ENCODE peak calls at places on chromosomes 16 and 17, in five cellular contexts. F, T, Z, D and S are unnamed samples.

GRCh38 chr16:50533317-50533716 is 14.9 kb upstream of the NKD1 start:
- DNase-seq in F (no peak), T (no peak), Z (no peak), D (no peak), S (no peak)

GRCh38 chr16:2289282-2289681 is 21.4 kb upstream of the RNPS1 start:
- DNase-seq in F (no peak), T (no peak), Z (no peak), D (no peak), S (no peak)

GRCh38 chr16:54957403-54957802 is 26.7 kb downstream of the IRX5 start:
- DNase-seq in F (peak), T (no peak), Z (no peak), D (no peak), S (peak)

GRCh38 chr17:9768381-9768934 is 22.9 kb downstream of the DHRS7C start:
- DNase-seq in F (peak), T (peak), Z (peak), D (peak), S (peak)

GRCh38 chr17:22570144-22570845 is 878.0 kb downstream of the KCNJ18 start:
- DNase-seq in F (no peak), T (no peak), Z (no peak), D (no peak), S (no peak)

GRCh38 chr16:85391769-85392583 is 221.1 kb upstream of the GSE1 start:
- DNase-seq in F (no peak), T (no peak), Z (no peak), D (no peak), S (no peak)

GRCh38 chr17:81814748-81815645 is 11.0 kb downstream of the GCGR start:
- DNase-seq in F (no peak), T (peak), Z (no peak), D (no peak), S (no peak)

GRCh38 chr17:76674600-76674999 is 31.0 kb upstream of the ST6GALNAC1 start:
- DNase-seq in F (no peak), T (no peak), Z (no peak), D (no peak), S (no peak)

GRCh38 chr17:42361781-42362186 is 26.5 kb downstream of the STAT3 start:
- DNase-seq in F (peak), T (no peak), Z (no peak), D (no peak), S (no peak)

GRCh38 chr16:67672739-67673662 is 6.4 kb downstream of the C16orf86 start:
- DNase-seq in F (peak), T (peak), Z (peak), D (peak), S (peak)

GRCh38 chr16:17318200-17318599 is 152.6 kb downstream of the XYLT1 start:
- DNase-seq in F (peak), T (peak), Z (peak), D (peak), S (no peak)

GRCh38 chr17:64020068-64020766 is at the start of gene ICAM2:
- DNase-seq in F (no peak), T (peak), Z (no peak), D (no peak), S (no peak)

GRCh38 chr17:1422907-1423306 is 22.9 kb upstream of the YWHAE start:
- DNase-seq in F (peak), T (peak), Z (peak), D (peak), S (no peak)

GRCh38 chr16:74487634-74488495 is 66.6 kb upstream of the CLEC18B start:
- DNase-seq in F (no peak), T (no peak), Z (no peak), D (no peak), S (no peak)

GRCh38 chr17:1865252-1866037 is 35.6 kb downstream of the RPA1 start:
- DNase-seq in F (peak), T (peak), Z (peak), D (peak), S (peak)

GRCh38 chr17:55069983-55070529 is 101.5 kb downstream of the STXBP4 start:
- DNase-seq in F (no peak), T (no peak), Z (no peak), D (no peak), S (no peak)

GRCh38 chr16:27849621-27850020 is 213.9 kb downstream of the GSG1L start:
- DNase-seq in F (no peak), T (no peak), Z (no peak), D (no peak), S (no peak)

GRCh38 chr17:50765454-50766221 is 1.7 kb downstream of the ANKRD40CL start:
- DNase-seq in F (no peak), T (no peak), Z (no peak), D (no peak), S (no peak)

GRCh38 chr16:75606507-75606906 is 16.6 kb downstream of the ADAT1 start:
- DNase-seq in F (no peak), T (no peak), Z (no peak), D (no peak), S (no peak)

GRCh38 chr16:369866-370436 is 387 bp downstream of the MRPL28 start:
- DNase-seq in F (no peak), T (no peak), Z (peak), D (peak), S (peak)

GRCh38 chr17:10469459-10469858 is at the start of gene MYH4:
- DNase-seq in F (no peak), T (no peak), Z (no peak), D (no peak), S (no peak)